ENCODE peak calls at places on chromosome 12, in eight cellular contexts. Y is IMR-90, D is heart left ventricle, P is A549, I is transverse colon, V is ovary, B is breast epithelium, K is body of pancreas. G is an unnamed sample. For H3K9me3 and H3K4me1, the result is how much of the 10 kb centered on the place peaks cover.

GRCh38 chr12:46647034-46647433 is 178.8 kb downstream of the SLC38A4 start:
- DNase-seq in B (no peak), I (no peak), P (no peak), V (no peak), Y (no peak), K (no peak), D (no peak), G (no peak)

GRCh38 chr12:45732936-45733335 is 3.4 kb downstream of the ARID2 start:
- DNase-seq in P (no peak), D (no peak), V (no peak), K (no peak), B (no peak), I (no peak), Y (no peak), G (no peak)

GRCh38 chr12:64107776-64108175 is 114.3 kb downstream of the KICS2 start:
- DNase-seq in V (no peak), B (no peak), I (no peak), Y (no peak), P (no peak), K (no peak), D (no peak), G (no peak)

GRCh38 chr12:52569726-52570125 is 3.9 kb downstream of the KRT74 start:
- DNase-seq in I (no peak), D (no peak), Y (no peak), V (no peak), P (no peak), K (no peak), B (no peak), G (no peak)

GRCh38 chr12:26869908-26870459 is 37.0 kb upstream of the ITPR2 start:
- DNase-seq in I (no peak), K (peak), Y (no peak), V (no peak), B (no peak), D (no peak), P (no peak), G (no peak)

GRCh38 chr12:8860165-8860961 is 37.9 kb downstream of the A2ML1 start:
- DNase-seq in K (peak), I (peak), D (peak), V (peak), B (peak), Y (peak), P (peak), G (no peak)

GRCh38 chr12:121871501-121871900 is 12.8 kb upstream of the HPD start:
- DNase-seq in Y (no peak), I (no peak), B (no peak), V (no peak), D (no peak), P (no peak), K (no peak), G (no peak)

GRCh38 chr12:21542412-21542811 is 16.3 kb downstream of the SPX start:
- DNase-seq in I (no peak), Y (no peak), D (no peak), V (no peak), B (no peak), K (no peak), P (no peak), G (no peak)

GRCh38 chr12:51910691-51911090 is 3.4 kb downstream of the ACVRL1 start:
- DNase-seq in K (no peak), V (no peak), B (no peak), D (peak), P (no peak), Y (no peak), I (no peak), G (no peak)

GRCh38 chr12:1947081-1947480 is 28.6 kb upstream of the CACNA2D4 start:
- DNase-seq in I (no peak), K (no peak), D (no peak), V (no peak), P (no peak), Y (peak), B (no peak), G (no peak)

GRCh38 chr12:64685605-64686004 is 73.6 kb downstream of the GNS start:
- DNase-seq in V (no peak), P (no peak), K (no peak), D (no peak), Y (no peak), B (no peak), I (no peak), G (no peak)

GRCh38 chr12:27109339-27110023 is 27.1 kb upstream of the C12orf71 start:
- DNase-seq in I (no peak), K (no peak), V (no peak), D (no peak), Y (no peak), P (no peak), B (no peak), G (no peak)

GRCh38 chr12:50057896-50058670 is 687 bp downstream of the ASIC1 start:
- DNase-seq in I (no peak), D (no peak), V (no peak), B (no peak), P (no peak), K (no peak), Y (no peak), G (no peak)

GRCh38 chr12:9883175-9883574 is 1.9 kb downstream of the KLRF2 start:
- DNase-seq in K (no peak), V (no peak), I (no peak), P (no peak), Y (no peak), D (no peak), B (no peak), G (no peak)

GRCh38 chr12:94875525-94875924 is 128.0 kb downstream of the NDUFA12 start:
- DNase-seq in I (no peak), B (no peak), Y (no peak), V (no peak), P (peak), D (no peak), K (no peak), G (no peak)

GRCh38 chr12:54417712-54418440 is 1.2 kb downstream of the ITGA5 start:
- DNase-seq in K (no peak), D (no peak), I (no peak), P (no peak), Y (no peak), V (peak), B (no peak), G (no peak)

GRCh38 chr12:109631236-109632150 is 57.9 kb downstream of the MVK start:
- DNase-seq in D (no peak), Y (no peak), V (no peak), P (no peak), I (no peak), K (no peak), B (no peak), G (no peak)

GRCh38 chr12:42039146-42039545 is 105.5 kb downstream of the GXYLT1 start:
- DNase-seq in B (no peak), K (no peak), V (no peak), P (peak), I (no peak), Y (peak), D (no peak), G (no peak)

GRCh38 chr12:42213023-42213422 is 25.0 kb downstream of the YAF2 start:
- DNase-seq in D (peak), Y (peak), V (no peak), K (no peak), B (no peak), I (peak), P (no peak), G (no peak)

GRCh38 chr12:105204916-105205315 is 31.1 kb downstream of the APPL2 start:
- DNase-seq in V (no peak), I (no peak), Y (peak), K (no peak), B (no peak), D (no peak), P (no peak), G (no peak)

GRCh38 chr12:129610601-129611120 is 293.2 kb downstream of the TMEM132D start:
- DNase-seq in V (no peak), I (no peak), D (no peak), K (no peak), Y (no peak), B (no peak), P (no peak), G (no peak)

GRCh38 chr12:22477166-22477893 is 67.0 kb downstream of the C2CD5 start:
- DNase-seq in D (no peak), B (no peak), I (no peak), Y (peak), P (no peak), K (no peak), V (no peak), G (no peak)

GRCh38 chr12:117671734-117672133 is 297.1 kb downstream of the KSR2 start:
- DNase-seq in Y (no peak), K (peak), P (peak), V (no peak), D (no peak), B (no peak), I (no peak), G (no peak)

GRCh38 chr12:77686760-77687159 is 143.9 kb upstream of the NAV3 start:
- DNase-seq in D (no peak), Y (peak), K (no peak), I (no peak), V (no peak), P (no peak), B (no peak), G (no peak)

GRCh38 chr12:108939594-108939993 is 59.7 kb downstream of the DAO start:
- DNase-seq in Y (peak), V (no peak), B (no peak), P (peak), I (no peak), K (no peak), D (no peak), G (no peak)

GRCh38 chr12:102918840-102919239 is 1.8 kb upstream of the PAH start:
- DNase-seq in V (no peak), K (no peak), I (no peak), D (no peak), Y (no peak), B (no peak), P (no peak), G (no peak)

GRCh38 chr12:131323879-131324278 is 370.2 kb downstream of the ADGRD1 start:
- DNase-seq in P (no peak), Y (no peak), I (no peak), V (no peak), K (no peak), B (no peak), D (no peak), G (no peak)

GRCh38 chr12:99087278-99087677 is 442.2 kb downstream of the APAF1 start:
- DNase-seq in K (no peak), Y (no peak), D (no peak), V (no peak), P (no peak), I (no peak), B (no peak), G (no peak)

GRCh38 chr12:122035292-122035691 is 13.6 kb downstream of the BCL7A start:
- DNase-seq in D (no peak), P (no peak), B (peak), I (no peak), V (no peak), Y (no peak), K (peak), G (no peak)

GRCh38 chr12:53074290-53074998 is 4.7 kb downstream of the SPRYD3 start:
- DNase-seq in K (no peak), V (no peak), D (no peak), I (no peak), Y (no peak), P (no peak), B (no peak), G (no peak)

GRCh38 chr12:101680240-101680639 is 17.2 kb upstream of the CHPT1 start:
- DNase-seq in P (no peak), V (no peak), I (no peak), D (no peak), Y (no peak), B (no peak), K (no peak), G (no peak)

GRCh38 chr12:9378430-9378835 is 170.2 kb upstream of the PZP start:
- DNase-seq in K (no peak), V (no peak), Y (no peak), P (peak), B (no peak), D (no peak), I (no peak), G (no peak)

GRCh38 chr12:5123921-5124320 is 80.2 kb downstream of the KCNA5 start:
- DNase-seq in I (no peak), K (no peak), Y (peak), V (no peak), B (no peak), D (no peak), P (no peak), G (no peak)

GRCh38 chr12:3085341-3086125 is 8.4 kb downstream of the TSPAN9 start:
- DNase-seq in P (no peak), K (no peak), B (no peak), I (no peak), D (no peak), V (no peak), Y (no peak), G (no peak)

GRCh38 chr12:132152411-132152821 is 8.2 kb downstream of the NOC4L start:
- DNase-seq in D (peak), K (no peak), I (no peak), V (no peak), Y (no peak), B (no peak), P (no peak), G (no peak)

GRCh38 chr12:84727964-84728363 is 184.6 kb downstream of the SLC6A15 start:
- DNase-seq in K (no peak), P (no peak), Y (no peak), D (no peak), I (no peak), B (no peak), V (no peak), G (no peak)

GRCh38 chr12:106088246-106089200 is 50.2 kb downstream of the NUAK1 start:
- DNase-seq in Y (no peak), B (no peak), K (no peak), V (peak), D (no peak), I (no peak), P (no peak), G (no peak)

GRCh38 chr12:42161529-42161928 is 16.9 kb upstream of the GXYLT1 start:
- DNase-seq in P (no peak), V (no peak), K (no peak), Y (no peak), D (no peak), I (no peak), B (no peak), G (no peak)

DNA sequence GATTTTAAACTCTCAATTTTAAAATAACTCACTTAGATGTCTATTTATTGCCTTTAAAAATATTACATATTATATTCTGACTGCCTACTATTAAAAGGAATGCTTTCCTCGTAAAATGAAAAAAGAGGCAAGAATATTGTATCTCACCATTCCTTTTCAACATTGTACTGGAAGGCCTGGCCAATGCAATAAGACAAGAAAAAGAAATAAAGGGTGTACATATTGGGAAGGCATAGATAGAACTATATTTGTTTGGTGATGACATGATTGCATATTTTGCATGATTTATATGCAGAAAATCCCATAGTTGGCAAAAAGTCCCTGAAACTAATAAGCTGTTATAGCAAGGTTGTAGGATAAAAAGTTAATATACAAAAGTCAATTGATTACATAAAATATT is 474.6 kb upstream of the ATP2B1 start:
- DNase-seq in V (no peak), B (no peak), I (no peak), P (no peak), D (no peak), Y (no peak), K (no peak), G (no peak)
- H3K9me3 ChIP-seq in V (under half), B (under half), I (under half), P (under half), D (under half), Y (under half), K (under half), G (under half)

GRCh38 chr12:12244341-12244740 is 22.5 kb downstream of the LRP6 start:
- DNase-seq in V (no peak), I (no peak), K (no peak), P (no peak), Y (no peak), D (no peak), B (no peak), G (no peak)

GRCh38 chr12:12240671-12241345 is 26.0 kb downstream of the LRP6 start:
- DNase-seq in D (no peak), B (no peak), V (no peak), P (peak), I (no peak), Y (peak), K (no peak), G (no peak)

GRCh38 chr12:12238605-12239004 is 28.2 kb downstream of the LRP6 start:
- DNase-seq in I (no peak), P (no peak), K (no peak), B (no peak), Y (no peak), V (no peak), D (no peak), G (no peak)

GRCh38 chr12:12236896-12237295 is 29.9 kb downstream of the LRP6 start:
- DNase-seq in D (no peak), I (no peak), V (no peak), B (no peak), P (no peak), Y (no peak), K (no peak), G (no peak)

DNA sequence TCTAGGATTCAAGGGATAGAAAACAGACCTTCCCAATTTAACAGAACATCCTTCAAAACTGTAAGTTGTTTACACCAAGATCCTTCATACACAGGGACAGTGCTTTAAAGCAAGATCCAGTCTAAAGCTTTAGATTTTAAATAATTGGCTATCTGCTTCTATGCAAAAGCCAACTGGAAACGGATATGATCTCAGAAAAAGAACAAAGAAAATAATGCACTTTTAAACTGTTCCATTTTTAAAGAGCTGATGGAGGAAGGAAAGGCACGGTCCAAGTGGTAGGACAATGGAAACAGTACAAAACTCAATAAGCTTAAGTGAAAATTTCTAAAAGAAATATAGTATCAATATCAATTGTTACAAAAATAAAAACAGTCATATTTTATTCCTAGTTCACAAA is 27.7 kb downstream of the LRP6 start:
- DNase-seq in Y (no peak), K (no peak), V (no peak), B (no peak), D (no peak), I (no peak), P (no peak), G (no peak)
- H3K4me1 ChIP-seq in Y (under half), K (under half), V (under half), B (under half), D (under half), I (under half), P (under half), G (under half)

GRCh38 chr12:96502477-96502876 is 13.1 kb downstream of the CFAP54 start:
- DNase-seq in D (no peak), V (no peak), K (no peak), B (no peak), I (peak), Y (no peak), P (peak), G (no peak)

GRCh38 chr12:96502949-96503532 is 13.7 kb downstream of the CFAP54 start:
- DNase-seq in P (no peak), B (no peak), D (no peak), K (no peak), Y (no peak), V (no peak), I (no peak), G (no peak)

GRCh38 chr12:96501139-96501741 is 11.9 kb downstream of the CFAP54 start:
- DNase-seq in Y (peak), D (peak), K (peak), P (peak), V (no peak), I (peak), B (peak), G (no peak)

GRCh38 chr12:96501908-96502307 is 12.5 kb downstream of the CFAP54 start:
- DNase-seq in Y (no peak), V (no peak), P (no peak), K (no peak), B (no peak), I (no peak), D (no peak), G (no peak)

GRCh38 chr12:96500686-96501085 is 11.3 kb downstream of the CFAP54 start:
- DNase-seq in V (no peak), K (no peak), Y (peak), D (no peak), B (no peak), P (no peak), I (no peak), G (no peak)
- TF ChIP-seq POLR2A in V (no peak), K (no peak), Y (no peak), D (no peak), B (no peak), P (no peak), I (no peak), G (no peak)

DNA sequence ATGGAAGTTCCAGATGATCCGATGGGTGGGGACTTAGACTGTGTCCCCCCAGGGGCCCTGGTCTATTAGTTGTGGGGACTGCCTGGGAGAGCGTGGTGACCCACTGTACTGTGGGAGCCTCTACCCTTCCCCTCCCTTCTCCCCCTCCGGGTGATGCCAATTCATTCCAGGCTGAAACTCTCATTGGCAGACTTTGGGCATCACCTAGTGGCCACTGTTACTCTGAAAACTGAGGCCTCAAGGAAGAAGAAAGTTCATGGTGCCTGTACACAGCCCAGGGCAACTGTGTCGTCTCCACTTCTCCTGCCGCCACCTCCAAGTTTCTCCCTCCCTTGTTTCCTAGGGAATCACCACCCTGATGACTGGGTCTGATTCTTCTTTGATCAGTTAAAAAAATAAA is 173.6 kb upstream of the ALG10B start:
- DNase-seq in B (no peak), P (peak), V (no peak), Y (no peak), K (no peak), I (no peak), D (no peak), G (peak)
- H3K9me3 ChIP-seq in B (under half), P (under half), V (under half), Y (under half), K (under half), I (under half), D (under half), G (under half)

GRCh38 chr12:111441107-111441928 is 35.6 kb downstream of the SH2B3 start:
- DNase-seq in B (no peak), V (no peak), K (no peak), I (no peak), Y (no peak), D (no peak), P (no peak), G (no peak)
- H3K4me1 ChIP-seq in B (under half), V (under half), K (half or more), I (under half), Y (under half), D (half or more), P (under half), G (half or more)

GRCh38 chr12:55728185-55728931 is 451 bp downstream of the CD63 start:
- DNase-seq in B (no peak), D (peak), P (peak), K (peak), Y (peak), V (peak), I (peak), G (no peak)

GRCh38 chr12:55725556-55725955 is 3.3 kb downstream of the CD63 start:
- DNase-seq in P (no peak), B (no peak), I (peak), K (no peak), Y (no peak), V (no peak), D (peak), G (no peak)

GRCh38 chr12:55727643-55728184 is 1.1 kb downstream of the CD63 start:
- DNase-seq in I (peak), D (peak), P (peak), Y (peak), K (peak), V (peak), B (no peak), G (no peak)

GRCh38 chr12:55724940-55725309 is 3.9 kb downstream of the CD63 start:
- DNase-seq in B (no peak), K (no peak), D (peak), I (peak), Y (no peak), P (no peak), V (no peak), G (peak)

GRCh38 chr12:55726911-55727310 is 1.9 kb downstream of the CD63 start:
- DNase-seq in Y (no peak), K (no peak), V (peak), P (no peak), B (no peak), I (no peak), D (peak), G (no peak)
- TF ChIP-seq POLR2A in Y (no peak), K (no peak), V (no peak), P (no peak), B (no peak), I (no peak), D (no peak), G (no peak)

GRCh38 chr12:116642683-116643082 is 83.5 kb downstream of the MAP1LC3B2 start:
- DNase-seq in B (no peak), K (no peak), P (no peak), I (no peak), Y (no peak), D (no peak), V (no peak), G (no peak)
- H3K9me3 ChIP-seq in B (under half), K (under half), P (under half), I (under half), Y (under half), D (under half), V (under half), G (under half)

G was measured in vagina.